ENCODE peak calls at places on chromosomes 7 and 10, in ten cellular contexts. R, L, X, O, Q, H, K, S, C and T are unnamed samples.

GRCh38 chr7:91007371-91007770 is 256.9 kb upstream of the FZD1 start:
- DNase-seq in R (no peak), L (no peak), X (no peak), O (no peak), Q (no peak), H (no peak), K (no peak), S (no peak), C (no peak), T (no peak)

GRCh38 chr10:3766046-3766761 is 18.8 kb downstream of the KLF6 start:
- DNase-seq in R (no peak), L (no peak), X (no peak), O (no peak), Q (no peak), H (no peak), K (no peak), S (peak), C (no peak), T (no peak)

GRCh38 chr7:129855234-129855673 is 97.5 kb downstream of the UBE2H start:
- DNase-seq in R (no peak), L (no peak), X (peak), O (no peak), Q (no peak), H (no peak), K (peak), S (no peak), C (peak), T (no peak)

GRCh38 chr7:2651336-2651735 is 19.6 kb downstream of the TTYH3 start:
- DNase-seq in R (no peak), L (no peak), X (no peak), O (no peak), Q (no peak), H (no peak), K (no peak), S (no peak), C (no peak), T (no peak)

GRCh38 chr7:73992104-73992562 is 35.8 kb upstream of the ELN start:
- DNase-seq in R (no peak), L (no peak), X (peak), O (no peak), Q (no peak), H (no peak), K (no peak), S (no peak), C (peak), T (no peak)

GRCh38 chr10:14304029-14304428 is 26.7 kb downstream of the FRMD4A start:
- DNase-seq in R (no peak), L (no peak), X (no peak), O (no peak), Q (no peak), H (no peak), K (no peak), S (no peak), C (no peak), T (no peak)

GRCh38 chr7:19030280-19030679 is 87.2 kb downstream of the TWIST1 start:
- DNase-seq in R (no peak), L (no peak), X (no peak), O (no peak), Q (no peak), H (no peak), K (no peak), S (no peak), C (no peak), T (no peak)

GRCh38 chr7:155145477-155146255 is 75.5 kb downstream of the HTR5A start:
- DNase-seq in R (no peak), L (no peak), X (no peak), O (no peak), Q (no peak), H (no peak), K (no peak), S (no peak), C (no peak), T (no peak)

GRCh38 chr10:6050801-6051445 is 11.2 kb downstream of the IL2RA start:
- DNase-seq in R (no peak), L (no peak), X (peak), O (peak), Q (no peak), H (peak), K (no peak), S (peak), C (no peak), T (peak)

GRCh38 chr7:102111063-102111757 is 175.5 kb upstream of the SH2B2 start:
- DNase-seq in R (no peak), L (no peak), X (no peak), O (peak), Q (no peak), H (no peak), K (no peak), S (no peak), C (no peak), T (no peak)

GRCh38 chr10:109727436-109727835 is 195.9 kb downstream of the XPNPEP1 start:
- DNase-seq in R (no peak), L (no peak), X (no peak), O (no peak), Q (no peak), H (no peak), K (no peak), S (no peak), C (no peak), T (no peak)

GRCh38 chr10:13633689-13634088 is 46.9 kb downstream of the PRPF18 start:
- DNase-seq in R (peak), L (no peak), X (peak), O (no peak), Q (no peak), H (no peak), K (peak), S (no peak), C (peak), T (no peak)

GRCh38 chr7:41005381-41005901 is 697.4 kb downstream of the INHBA start:
- DNase-seq in R (no peak), L (no peak), X (peak), O (no peak), Q (no peak), H (no peak), K (peak), S (peak), C (peak), T (no peak)

GRCh38 chr10:60032723-60033122 is 126.4 kb upstream of the CCDC6 start:
- DNase-seq in R (peak), L (peak), X (peak), O (peak), Q (peak), H (peak), K (peak), S (peak), C (no peak), T (peak)

GRCh38 chr10:88019753-88020152 is 156.3 kb downstream of the PTEN start:
- DNase-seq in R (no peak), L (no peak), X (no peak), O (no peak), Q (no peak), H (no peak), K (no peak), S (no peak), C (no peak), T (no peak)

GRCh38 chr10:130326954-130327353 is 190.8 kb downstream of the GLRX3 start:
- DNase-seq in R (no peak), L (no peak), X (no peak), O (no peak), Q (no peak), H (no peak), K (no peak), S (no peak), C (no peak), T (no peak)

GRCh38 chr10:112227331-112227961 is 43.9 kb upstream of the GPAM start:
- DNase-seq in R (no peak), L (no peak), X (no peak), O (no peak), Q (no peak), H (no peak), K (peak), S (peak), C (peak), T (no peak)

GRCh38 chr10:108052981-108053380 is 888.5 kb upstream of the SORCS1 start:
- DNase-seq in R (no peak), L (no peak), X (no peak), O (no peak), Q (no peak), H (no peak), K (no peak), S (peak), C (no peak), T (no peak)

GRCh38 chr10:106571216-106571954 is 593.1 kb downstream of the SORCS1 start:
- DNase-seq in R (peak), L (no peak), X (peak), O (no peak), Q (no peak), H (no peak), K (no peak), S (peak), C (no peak), T (no peak)

GRCh38 chr7:87474533-87475358 is 734 bp downstream of the ABCB4 start:
- DNase-seq in R (peak), L (no peak), X (peak), O (no peak), Q (no peak), H (no peak), K (peak), S (peak), C (no peak), T (peak)

GRCh38 chr10:79193694-79194382 is 125.1 kb downstream of the ZMIZ1 start:
- DNase-seq in R (no peak), L (no peak), X (no peak), O (no peak), Q (no peak), H (no peak), K (no peak), S (no peak), C (no peak), T (no peak)

GRCh38 chr10:43070121-43071085 is 6.5 kb upstream of the RET start:
- DNase-seq in R (peak), L (no peak), X (no peak), O (no peak), Q (no peak), H (no peak), K (no peak), S (no peak), C (no peak), T (no peak)

GRCh38 chr10:122632031-122632430 is 67.6 kb downstream of the C10orf120 start:
- DNase-seq in R (no peak), L (no peak), X (no peak), O (no peak), Q (no peak), H (no peak), K (no peak), S (no peak), C (no peak), T (no peak)

GRCh38 chr7:82362129-82362528 is 81.4 kb downstream of the CACNA2D1 start:
- DNase-seq in R (no peak), L (no peak), X (peak), O (no peak), Q (no peak), H (no peak), K (peak), S (peak), C (no peak), T (no peak)

GRCh38 chr10:102419561-102420442 is 834 bp upstream of the FBXL15 start:
- DNase-seq in R (peak), L (no peak), X (no peak), O (peak), Q (no peak), H (peak), K (no peak), S (no peak), C (no peak), T (peak)

GRCh38 chr10:62545667-62546066 is 171.5 kb downstream of the ZNF365 start:
- DNase-seq in R (no peak), L (no peak), X (peak), O (no peak), Q (no peak), H (no peak), K (no peak), S (peak), C (no peak), T (no peak)

GRCh38 chr7:86453454-86453853 is 190.3 kb upstream of the GRM3 start:
- DNase-seq in R (no peak), L (no peak), X (no peak), O (no peak), Q (no peak), H (no peak), K (no peak), S (no peak), C (no peak), T (no peak)